ENCODE peak calls at places on chromosomes 16 and 17, in six cellular contexts. K is PC-3, T is AG04450, S is MM.1S, G is WTC11, R is breast epithelium. D is an unnamed sample.

GRCh38 chr17:12665263-12666210 is at the start of gene MYOCD:
- DNase-seq in K (no peak), T (peak), S (no peak), G (peak), R (no peak), D (peak)

GRCh38 chr16:10037771-10038170 is 144.5 kb downstream of the GRIN2A start:
- DNase-seq in K (peak), T (no peak), S (no peak), G (no peak), R (no peak), D (no peak)

GRCh38 chr16:74052006-74052405 is 244.6 kb upstream of the PSMD7 start:
- DNase-seq in K (no peak), T (no peak), S (no peak), G (no peak), R (no peak), D (no peak)

GRCh38 chr16:53898993-53899392 is 195.0 kb downstream of the FTO start:
- DNase-seq in K (no peak), T (no peak), S (no peak), G (no peak), R (no peak), D (no peak)

GRCh38 chr17:72388765-72389473 is 268.1 kb downstream of the SOX9 start:
- DNase-seq in K (peak), T (no peak), S (peak), G (no peak), R (no peak), D (no peak)

GRCh38 chr17:64651889-64652288 is 10.2 kb downstream of the SMURF2 start:
- DNase-seq in K (no peak), T (no peak), S (no peak), G (no peak), R (no peak), D (no peak)

GRCh38 chr16:15031179-15031578 is 24.7 kb downstream of the NTAN1 start:
- DNase-seq in K (no peak), T (no peak), S (no peak), G (no peak), R (no peak), D (no peak)

GRCh38 chr16:50665128-50665878 is 15.8 kb downstream of the SNX20 start:
- DNase-seq in K (peak), T (peak), S (peak), G (peak), R (peak), D (peak)

GRCh38 chr16:8751481-8752311 is 45.7 kb downstream of the TMEM186 start:
- DNase-seq in K (peak), T (peak), S (no peak), G (no peak), R (no peak), D (no peak)

GRCh38 chr17:19558946-19559345 is 25.3 kb downstream of the SLC47A1 start:
- DNase-seq in K (no peak), T (no peak), S (no peak), G (no peak), R (no peak), D (no peak)

GRCh38 chr17:14297161-14297851 is 3.6 kb upstream of the HS3ST3B1 start:
- DNase-seq in K (peak), T (no peak), S (no peak), G (peak), R (no peak), D (peak)

GRCh38 chr16:49414651-49415050 is 41.0 kb downstream of the C16orf78 start:
- DNase-seq in K (no peak), T (no peak), S (no peak), G (no peak), R (no peak), D (no peak)

GRCh38 chr17:4394208-4395110 is 28.0 kb upstream of the UBE2G1 start:
- DNase-seq in K (peak), T (no peak), S (no peak), G (no peak), R (no peak), D (no peak)

GRCh38 chr17:27315322-27315721 is 21.4 kb downstream of the WSB1 start:
- DNase-seq in K (no peak), T (peak), S (no peak), G (no peak), R (peak), D (no peak)

GRCh38 chr16:66996324-66996982 is 8.1 kb downstream of the CES4A start:
- DNase-seq in K (peak), T (peak), S (no peak), G (no peak), R (no peak), D (no peak)

GRCh38 chr16:84042879-84043485 is 387 bp upstream of the SLC38A8 start:
- DNase-seq in K (no peak), T (no peak), S (no peak), G (peak), R (no peak), D (no peak)

GRCh38 chr17:35742496-35742895 is 10.5 kb downstream of the GAS2L2 start:
- DNase-seq in K (no peak), T (no peak), S (no peak), G (no peak), R (no peak), D (no peak)

GRCh38 chr17:58587713-58588117 is 73.3 kb upstream of the MTMR4 start:
- DNase-seq in K (peak), T (no peak), S (peak), G (peak), R (peak), D (peak)

GRCh38 chr16:19131809-19132777 is 18.3 kb downstream of the ITPRIPL2 start:
- DNase-seq in K (no peak), T (no peak), S (no peak), G (no peak), R (no peak), D (no peak)

GRCh38 chr17:40714473-40714872 is 10.9 kb upstream of the KRT24 start:
- DNase-seq in K (no peak), T (no peak), S (no peak), G (no peak), R (no peak), D (no peak)

GRCh38 chr17:73293480-73293911 is 18.3 kb downstream of the CDC42EP4 start:
- DNase-seq in K (peak), T (no peak), S (no peak), G (no peak), R (peak), D (no peak)

GRCh38 chr17:59725691-59726090 is 18.2 kb downstream of the VMP1 start:
- DNase-seq in K (no peak), T (no peak), S (no peak), G (no peak), R (no peak), D (no peak)

GRCh38 chr16:10197003-10197402 is 14.8 kb upstream of the GRIN2A start:
- DNase-seq in K (no peak), T (no peak), S (no peak), G (no peak), R (no peak), D (no peak)

GRCh38 chr16:81723098-81723723 is 55.9 kb upstream of the PLCG2 start:
- DNase-seq in K (peak), T (no peak), S (peak), G (no peak), R (no peak), D (peak)

GRCh38 chr17:45666046-45666600 is 118.0 kb upstream of the CRHR1 start:
- DNase-seq in K (peak), T (no peak), S (no peak), G (peak), R (no peak), D (no peak)

GRCh38 chr16:23902223-23903000 is 66.6 kb downstream of the PRKCB start:
- DNase-seq in K (no peak), T (no peak), S (no peak), G (no peak), R (no peak), D (no peak)

GRCh38 chr17:30389755-30390300 is 11.1 kb downstream of the CPD start:
- DNase-seq in K (no peak), T (no peak), S (no peak), G (no peak), R (no peak), D (no peak)

GRCh38 chr16:21301895-21302291 is 23.8 kb upstream of the CRYM start:
- DNase-seq in K (peak), T (no peak), S (no peak), G (no peak), R (no peak), D (no peak)

GRCh38 chr16:21302454-21302853 is 24.4 kb upstream of the CRYM start:
- DNase-seq in K (no peak), T (no peak), S (no peak), G (no peak), R (no peak), D (no peak)

GRCh38 chr16:21302898-21303528 is 24.9 kb upstream of the CRYM start:
- DNase-seq in K (peak), T (peak), S (no peak), G (no peak), R (no peak), D (no peak)

GRCh38 chr16:21300309-21301167 is 22.4 kb upstream of the CRYM start:
- DNase-seq in K (peak), T (peak), S (peak), G (peak), R (peak), D (peak)

GRCh38 chr16:21301168-21301894 is 23.2 kb upstream of the CRYM start:
- DNase-seq in K (peak), T (no peak), S (peak), G (peak), R (peak), D (peak)
- TF ChIP-seq CTCF in K (peak), T (peak), S (peak), G (no peak), R (peak), D (no peak)

DNA sequence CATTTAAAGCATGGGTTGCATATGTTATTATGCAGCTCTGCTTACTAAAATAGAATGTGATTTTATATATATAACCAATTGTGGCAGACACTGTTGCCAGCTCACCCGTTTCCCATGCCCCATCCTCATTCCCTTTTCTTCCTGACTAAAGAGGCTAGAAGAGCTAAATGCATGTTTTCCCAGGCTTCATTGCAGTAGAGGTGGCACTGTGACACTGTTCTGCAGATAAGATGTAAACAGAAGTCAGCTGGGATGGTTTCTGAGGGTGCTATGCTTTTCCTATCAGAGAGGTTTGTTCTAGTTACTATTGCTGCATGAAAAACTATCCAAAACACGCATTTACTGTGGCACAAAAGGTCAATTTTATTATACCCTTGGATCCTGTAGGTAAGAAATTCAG is 5.7 kb upstream of the TOB1 start:
- DNase-seq in K (no peak), T (no peak), S (no peak), G (no peak), R (no peak), D (no peak)
- TF ChIP-seq CTCF in K (no peak), T (no peak), S (no peak), G (no peak), R (no peak), D (no peak)

GRCh38 chr17:9676084-9676483 is 30.8 kb downstream of the USP43 start:
- DNase-seq in K (peak), T (no peak), S (no peak), G (no peak), R (no peak), D (no peak)
- TF ChIP-seq CTCF in K (peak), T (no peak), S (no peak), G (no peak), R (no peak), D (no peak)

GRCh38 chr17:82244413-82245140 is 15.7 kb downstream of the SLC16A3 start:
- DNase-seq in K (peak), T (no peak), S (no peak), G (no peak), R (no peak), D (peak)
- TF ChIP-seq CTCF in K (peak), T (peak), S (peak), G (peak), R (peak), D (peak)

GRCh38 chr16:2009791-2010510 is at the start of gene ZNF598:
- DNase-seq in K (peak), T (no peak), S (peak), G (peak), R (peak), D (peak)
- TF ChIP-seq CTCF in K (no peak), T (no peak), S (no peak), G (no peak), R (no peak), D (no peak)

GRCh38 chr16:28950648-28951409 is at the start of gene NFATC2IP:
- DNase-seq in K (peak), T (peak), S (peak), G (peak), R (peak), D (peak)
- TF ChIP-seq CTCF in K (no peak), T (no peak), S (no peak), G (no peak), R (no peak), D (no peak)

GRCh38 chr16:71894229-71894920 is 956 bp upstream of the IST1 start:
- DNase-seq in K (peak), T (no peak), S (peak), G (peak), R (peak), D (peak)
- TF ChIP-seq CTCF in K (peak), T (peak), S (peak), G (no peak), R (no peak), D (no peak)

D was measured in activated CD8-positive, alpha-beta T cell treated with anti-CD3 and anti-CD28 coated beads for 36 hours.